ENCODE peak calls at places on chromosomes 13 and 19, in four cellular contexts. One of them, this sample, is unnamed.

GRCh38 chr19:37877147-37877546 is 29.2 kb downstream of the WDR87 start:
- DNase-seq in Kasumi-1: no peak
- DNase-seq in IMR-90: no peak
- DNase-seq in stimulated activated CD4-positive, alpha-beta T cell treated with anti-CD3 and anti-CD28 coated beads, Interleukin-2, amount 100 ng/mL, for 24 hours: no peak
- DNase-seq in this sample: no peak

GRCh38 chr19:33418871-33419762 is 45.6 kb downstream of the CEBPG start:
- DNase-seq in Kasumi-1: no peak
- DNase-seq in IMR-90: no peak
- DNase-seq in stimulated activated CD4-positive, alpha-beta T cell treated with anti-CD3 and anti-CD28 coated beads, Interleukin-2, amount 100 ng/mL, for 24 hours: no peak
- DNase-seq in this sample: no peak

GRCh38 chr13:72696590-72696989 is 30.8 kb downstream of the MZT1 start:
- DNase-seq in Kasumi-1: peak; percentile 28
- DNase-seq in IMR-90: peak; percentile 10
- DNase-seq in stimulated activated CD4-positive, alpha-beta T cell treated with anti-CD3 and anti-CD28 coated beads, Interleukin-2, amount 100 ng/mL, for 24 hours: no peak
- DNase-seq in this sample: no peak

GRCh38 chr19:11552666-11553372 is 6.2 kb downstream of the ELOF1 start:
- DNase-seq in Kasumi-1: no peak
- DNase-seq in IMR-90: no peak
- DNase-seq in stimulated activated CD4-positive, alpha-beta T cell treated with anti-CD3 and anti-CD28 coated beads, Interleukin-2, amount 100 ng/mL, for 24 hours: no peak
- DNase-seq in this sample: no peak

GRCh38 chr19:19464339-19465098 is 50.8 kb downstream of the TSSK6 start:
- DNase-seq in Kasumi-1: no peak
- DNase-seq in IMR-90: peak; percentile 73
- DNase-seq in stimulated activated CD4-positive, alpha-beta T cell treated with anti-CD3 and anti-CD28 coated beads, Interleukin-2, amount 100 ng/mL, for 24 hours: no peak
- DNase-seq in this sample: no peak

GRCh38 chr19:42051166-42052115 is 18.6 kb downstream of the GRIK5 start:
- DNase-seq in Kasumi-1: no peak
- DNase-seq in IMR-90: no peak
- DNase-seq in stimulated activated CD4-positive, alpha-beta T cell treated with anti-CD3 and anti-CD28 coated beads, Interleukin-2, amount 100 ng/mL, for 24 hours: no peak
- DNase-seq in this sample: no peak

GRCh38 chr19:36547001-36547732 is 19.1 kb upstream of the ZNF260 start:
- DNase-seq in Kasumi-1: peak; percentile 17
- DNase-seq in IMR-90: peak; percentile 3
- DNase-seq in stimulated activated CD4-positive, alpha-beta T cell treated with anti-CD3 and anti-CD28 coated beads, Interleukin-2, amount 100 ng/mL, for 24 hours: no peak
- DNase-seq in this sample: no peak

GRCh38 chr19:13150919-13151604 is 851 bp downstream of the IER2 start:
- DNase-seq in Kasumi-1: peak; percentile 36
- DNase-seq in IMR-90: no peak
- DNase-seq in stimulated activated CD4-positive, alpha-beta T cell treated with anti-CD3 and anti-CD28 coated beads, Interleukin-2, amount 100 ng/mL, for 24 hours: no peak
- DNase-seq in this sample: peak; percentile 68

GRCh38 chr13:114334305-114335053 is 20.2 kb downstream of the CHAMP1 start:
- DNase-seq in Kasumi-1: no peak
- DNase-seq in IMR-90: no peak
- DNase-seq in stimulated activated CD4-positive, alpha-beta T cell treated with anti-CD3 and anti-CD28 coated beads, Interleukin-2, amount 100 ng/mL, for 24 hours: no peak
- DNase-seq in this sample: no peak

GRCh38 chr19:10290876-10291553 is 1.3 kb downstream of the ICAM5 start:
- DNase-seq in Kasumi-1: peak; percentile 57
- DNase-seq in IMR-90: peak; percentile 54
- DNase-seq in stimulated activated CD4-positive, alpha-beta T cell treated with anti-CD3 and anti-CD28 coated beads, Interleukin-2, amount 100 ng/mL, for 24 hours: peak; percentile 62
- DNase-seq in this sample: peak; percentile 69